ENCODE peak calls at places on chromosomes 13 and 19, in ten cellular contexts. One of them, this sample, is unnamed.

GRCh38 chr19:3565177-3565576 is 7.6 kb upstream of the HMG20B start:
- DNase-seq in AG10803: no peak
- DNase-seq in prostate gland: no peak
- DNase-seq in cardiac muscle cell: no peak
- DNase-seq in HL-60: no peak
- DNase-seq in stomach: no peak
- DNase-seq in Calu3: no peak
- DNase-seq in K562: no peak
- DNase-seq in SK-N-SH: no peak
- DNase-seq in WTC11: no peak
- DNase-seq in this sample: no peak

GRCh38 chr19:41537789-41538188 is 38.2 kb upstream of the CEACAM21 start:
- DNase-seq in AG10803: peak
- DNase-seq in prostate gland: no peak
- DNase-seq in cardiac muscle cell: no peak
- DNase-seq in HL-60: no peak
- DNase-seq in stomach: no peak
- DNase-seq in Calu3: no peak
- DNase-seq in K562: no peak
- DNase-seq in SK-N-SH: no peak
- DNase-seq in WTC11: peak
- DNase-seq in this sample: peak

GRCh38 chr13:106349080-106349841 is 186.2 kb downstream of the EFNB2 start:
- DNase-seq in AG10803: no peak
- DNase-seq in prostate gland: peak
- DNase-seq in cardiac muscle cell: peak
- DNase-seq in HL-60: no peak
- DNase-seq in stomach: peak
- DNase-seq in Calu3: peak
- DNase-seq in K562: no peak
- DNase-seq in SK-N-SH: peak
- DNase-seq in WTC11: peak
- DNase-seq in this sample: no peak

GRCh38 chr13:106709509-106709908 is 141.6 kb upstream of the ARGLU1 start:
- DNase-seq in AG10803: peak
- DNase-seq in prostate gland: no peak
- DNase-seq in cardiac muscle cell: no peak
- DNase-seq in HL-60: no peak
- DNase-seq in stomach: no peak
- DNase-seq in Calu3: no peak
- DNase-seq in K562: no peak
- DNase-seq in SK-N-SH: no peak
- DNase-seq in WTC11: no peak
- DNase-seq in this sample: no peak

GRCh38 chr19:4267101-4267900 is 11.8 kb upstream of the SHD start:
- DNase-seq in AG10803: peak
- DNase-seq in prostate gland: peak
- DNase-seq in cardiac muscle cell: peak
- DNase-seq in HL-60: peak
- DNase-seq in stomach: peak
- DNase-seq in Calu3: peak
- DNase-seq in K562: peak
- DNase-seq in SK-N-SH: peak
- DNase-seq in WTC11: peak
- DNase-seq in this sample: peak

GRCh38 chr13:101985321-101985720 is 416.5 kb downstream of the FGF14 start:
- DNase-seq in AG10803: no peak
- DNase-seq in prostate gland: no peak
- DNase-seq in cardiac muscle cell: no peak
- DNase-seq in HL-60: no peak
- DNase-seq in stomach: no peak
- DNase-seq in Calu3: no peak
- DNase-seq in K562: no peak
- DNase-seq in SK-N-SH: no peak
- DNase-seq in WTC11: no peak
- DNase-seq in this sample: no peak

GRCh38 chr13:37540228-37540627 is 58.3 kb downstream of the POSTN start:
- DNase-seq in AG10803: peak
- DNase-seq in prostate gland: no peak
- DNase-seq in cardiac muscle cell: no peak
- DNase-seq in HL-60: no peak
- DNase-seq in stomach: no peak
- DNase-seq in Calu3: no peak
- DNase-seq in K562: no peak
- DNase-seq in SK-N-SH: no peak
- DNase-seq in WTC11: no peak
- DNase-seq in this sample: no peak

GRCh38 chr19:57314146-57314545 is 6.1 kb upstream of the ZNF543 start:
- DNase-seq in AG10803: no peak
- DNase-seq in prostate gland: no peak
- DNase-seq in cardiac muscle cell: no peak
- DNase-seq in HL-60: no peak
- DNase-seq in stomach: no peak
- DNase-seq in Calu3: no peak
- DNase-seq in K562: no peak
- DNase-seq in SK-N-SH: no peak
- DNase-seq in WTC11: no peak
- DNase-seq in this sample: no peak

GRCh38 chr19:963401-964022 is 20.6 kb upstream of the WDR18 start:
- DNase-seq in AG10803: no peak
- DNase-seq in prostate gland: no peak
- DNase-seq in cardiac muscle cell: no peak
- DNase-seq in HL-60: no peak
- DNase-seq in stomach: no peak
- DNase-seq in Calu3: no peak
- DNase-seq in K562: no peak
- DNase-seq in SK-N-SH: no peak
- DNase-seq in WTC11: no peak
- DNase-seq in this sample: no peak

DNA sequence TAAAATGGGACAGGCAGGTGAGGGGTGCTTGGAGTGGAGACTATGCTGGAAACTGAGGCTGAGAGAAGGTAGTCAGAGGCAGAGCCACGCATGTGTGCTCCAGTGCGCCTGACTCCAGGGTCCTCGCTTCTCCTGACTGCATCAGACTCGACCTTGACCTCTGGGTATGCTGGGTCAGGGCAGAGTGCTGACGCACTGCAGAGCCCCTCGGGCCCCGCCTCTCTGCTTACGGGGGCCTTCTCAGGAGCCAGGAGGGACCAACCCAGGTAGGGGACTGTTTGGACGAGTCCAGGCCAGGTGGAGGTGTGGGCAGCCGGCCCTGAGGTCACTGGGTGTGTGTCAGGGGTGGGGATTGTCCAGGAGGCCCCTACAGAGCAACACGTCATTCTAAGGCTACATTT is 22.9 kb upstream of the SLC7A10 start:
- DNase-seq in AG10803: no peak
- DNase-seq in prostate gland: no peak
- DNase-seq in cardiac muscle cell: peak
- DNase-seq in HL-60: no peak
- DNase-seq in stomach: no peak
- DNase-seq in Calu3: no peak
- DNase-seq in K562: no peak
- DNase-seq in SK-N-SH: no peak
- DNase-seq in WTC11: no peak
- DNase-seq in this sample: no peak
- TF ChIP-seq CTCF in AG10803: no peak
- TF ChIP-seq CTCF in prostate gland: no peak
- TF ChIP-seq CTCF in cardiac muscle cell: no peak
- TF ChIP-seq CTCF in HL-60: no peak
- TF ChIP-seq CTCF in stomach: no peak
- TF ChIP-seq CTCF in Calu3: no peak
- TF ChIP-seq CTCF in K562: no peak
- TF ChIP-seq CTCF in SK-N-SH: no peak
- TF ChIP-seq CTCF in WTC11: no peak
- TF ChIP-seq CTCF in this sample: no peak

DNA sequence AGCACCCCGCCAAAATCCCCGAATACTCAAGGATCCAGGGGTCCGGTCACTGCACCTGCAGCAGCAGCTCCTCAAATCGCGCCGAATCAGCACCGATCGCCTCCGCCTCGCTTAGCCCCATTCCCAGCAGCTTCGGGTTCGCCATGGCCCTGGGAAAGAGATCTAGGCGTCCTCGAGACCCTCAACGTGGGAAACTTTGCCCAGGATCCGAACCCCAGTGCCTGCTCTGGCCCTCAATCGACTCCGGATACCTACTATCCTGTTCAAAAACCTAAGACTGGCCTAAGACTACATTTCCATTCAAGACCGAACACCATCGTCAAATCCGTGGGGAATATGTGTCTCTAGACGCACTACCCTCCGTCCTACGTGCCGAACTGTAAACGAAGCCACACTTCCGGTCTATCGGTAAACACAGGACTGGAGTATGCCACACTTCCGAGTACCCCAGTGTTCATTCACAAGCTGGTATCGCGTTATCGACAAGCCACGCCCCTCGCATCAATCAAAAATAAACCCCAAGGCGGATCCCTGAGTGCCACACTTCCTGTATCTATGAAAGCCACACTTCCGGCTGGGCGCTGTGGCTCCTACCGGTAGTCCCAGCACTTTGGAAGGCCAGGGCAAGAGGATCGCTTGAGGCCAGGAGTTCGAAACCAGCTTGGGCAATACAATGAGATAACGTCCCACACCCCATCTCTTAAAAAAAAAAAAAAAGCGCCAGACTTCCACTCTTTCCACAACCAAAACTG is at the start of gene PIH1D1:
- DNase-seq in AG10803: peak
- DNase-seq in prostate gland: peak
- DNase-seq in cardiac muscle cell: peak
- DNase-seq in HL-60: peak
- DNase-seq in stomach: peak
- DNase-seq in Calu3: peak
- DNase-seq in K562: peak
- DNase-seq in SK-N-SH: peak
- DNase-seq in WTC11: peak
- DNase-seq in this sample: peak
- TF ChIP-seq CTCF in AG10803: peak
- TF ChIP-seq CTCF in prostate gland: peak
- TF ChIP-seq CTCF in cardiac muscle cell: peak
- TF ChIP-seq CTCF in HL-60: no peak
- TF ChIP-seq CTCF in stomach: no peak
- TF ChIP-seq CTCF in Calu3: no peak
- TF ChIP-seq CTCF in K562: peak
- TF ChIP-seq CTCF in SK-N-SH: no peak
- TF ChIP-seq CTCF in WTC11: no peak
- TF ChIP-seq CTCF in this sample: no peak

GRCh38 chr19:18119243-18120105 is 21.9 kb downstream of the MAST3 start:
- DNase-seq in AG10803: no peak
- DNase-seq in prostate gland: no peak
- DNase-seq in cardiac muscle cell: no peak
- DNase-seq in HL-60: no peak
- DNase-seq in stomach: no peak
- DNase-seq in Calu3: no peak
- DNase-seq in K562: peak
- DNase-seq in SK-N-SH: no peak
- DNase-seq in WTC11: no peak
- DNase-seq in this sample: peak

GRCh38 chr19:18122860-18123795 is 25.6 kb downstream of the MAST3 start:
- DNase-seq in AG10803: no peak
- DNase-seq in prostate gland: no peak
- DNase-seq in cardiac muscle cell: no peak
- DNase-seq in HL-60: peak
- DNase-seq in stomach: no peak
- DNase-seq in Calu3: no peak
- DNase-seq in K562: no peak
- DNase-seq in SK-N-SH: no peak
- DNase-seq in WTC11: no peak
- DNase-seq in this sample: no peak

GRCh38 chr19:18120127-18120526 is 22.5 kb downstream of the MAST3 start:
- DNase-seq in AG10803: no peak
- DNase-seq in prostate gland: no peak
- DNase-seq in cardiac muscle cell: no peak
- DNase-seq in HL-60: no peak
- DNase-seq in stomach: no peak
- DNase-seq in Calu3: no peak
- DNase-seq in K562: no peak
- DNase-seq in SK-N-SH: no peak
- DNase-seq in WTC11: no peak
- DNase-seq in this sample: no peak

GRCh38 chr19:18122424-18122823 is 24.8 kb downstream of the MAST3 start:
- DNase-seq in AG10803: no peak
- DNase-seq in prostate gland: no peak
- DNase-seq in cardiac muscle cell: no peak
- DNase-seq in HL-60: no peak
- DNase-seq in stomach: no peak
- DNase-seq in Calu3: no peak
- DNase-seq in K562: no peak
- DNase-seq in SK-N-SH: no peak
- DNase-seq in WTC11: no peak
- DNase-seq in this sample: no peak

DNA sequence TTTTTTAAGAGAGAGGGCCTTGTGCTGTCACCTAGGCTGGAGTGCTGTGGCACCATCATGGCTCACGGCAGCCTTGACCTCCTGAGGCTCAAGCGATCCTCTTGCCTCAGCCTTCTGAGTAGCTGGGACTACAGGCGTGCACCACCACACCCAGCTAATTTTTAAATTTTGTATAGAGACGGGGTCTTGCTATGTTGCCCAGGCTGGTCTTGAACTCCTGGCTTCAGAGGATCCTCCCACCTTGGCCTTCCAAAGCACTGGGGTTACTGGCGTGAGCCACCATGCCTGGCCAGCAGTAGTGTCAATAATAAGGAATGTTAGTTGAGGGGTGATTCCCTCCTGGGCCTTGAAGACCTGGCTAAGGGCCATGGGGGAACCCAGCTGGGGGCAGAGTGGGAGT is 23.6 kb downstream of the MAST3 start:
- DNase-seq in AG10803: no peak
- DNase-seq in prostate gland: no peak
- DNase-seq in cardiac muscle cell: no peak
- DNase-seq in HL-60: no peak
- DNase-seq in stomach: no peak
- DNase-seq in Calu3: no peak
- DNase-seq in K562: no peak
- DNase-seq in SK-N-SH: no peak
- DNase-seq in WTC11: no peak
- DNase-seq in this sample: no peak
- TF ChIP-seq CTCF in AG10803: no peak
- TF ChIP-seq CTCF in prostate gland: no peak
- TF ChIP-seq CTCF in cardiac muscle cell: no peak
- TF ChIP-seq CTCF in HL-60: no peak
- TF ChIP-seq CTCF in stomach: no peak
- TF ChIP-seq CTCF in Calu3: no peak
- TF ChIP-seq CTCF in K562: no peak
- TF ChIP-seq CTCF in SK-N-SH: no peak
- TF ChIP-seq CTCF in WTC11: no peak
- TF ChIP-seq CTCF in this sample: no peak

GRCh38 chr13:113930711-113931637 is 42.9 kb downstream of the C13orf46 start:
- DNase-seq in AG10803: no peak
- DNase-seq in prostate gland: no peak
- DNase-seq in cardiac muscle cell: no peak
- DNase-seq in HL-60: peak
- DNase-seq in stomach: peak
- DNase-seq in Calu3: no peak
- DNase-seq in K562: no peak
- DNase-seq in SK-N-SH: no peak
- DNase-seq in WTC11: peak
- DNase-seq in this sample: peak
- TF ChIP-seq CTCF in AG10803: no peak
- TF ChIP-seq CTCF in prostate gland: no peak
- TF ChIP-seq CTCF in cardiac muscle cell: no peak
- TF ChIP-seq CTCF in HL-60: no peak
- TF ChIP-seq CTCF in stomach: no peak
- TF ChIP-seq CTCF in Calu3: no peak
- TF ChIP-seq CTCF in K562: no peak
- TF ChIP-seq CTCF in SK-N-SH: no peak
- TF ChIP-seq CTCF in WTC11: no peak
- TF ChIP-seq CTCF in this sample: no peak

This sample was measured in activated CD8-positive, alpha-beta T cell treated with anti-CD3 and anti-CD28 coated beads for 36 hours.